ENCODE peak calls at places on chromosomes 4 and X, in six cellular contexts. Y is H1, P is K562, W is GM12878, K is suprapubic skin, I is sigmoid colon. J is an unnamed sample.

GRCh38 chr4:87354168-87355102 is 31.8 kb upstream of the HSD17B13 start:
- DNase-seq in W (no peak), I (no peak), Y (no peak), K (no peak), P (no peak), J (no peak)

GRCh38 chr4:139301821-139302611 is at the start of gene NDUFC1:
- DNase-seq in P (peak; percentile 66), Y (peak; percentile 75), K (peak; percentile 79), I (peak; percentile 77), W (peak; percentile 41), J (peak; percentile 63)

GRCh38 chr4:78779280-78779679 is 3.1 kb downstream of the BMP2K start:
- DNase-seq in W (no peak), I (no peak), Y (no peak), K (no peak), P (no peak), J (no peak)

GRCh38 chr4:80538276-80538926 is 202.9 kb downstream of the CFAP299 start:
- DNase-seq in Y (no peak), K (no peak), W (no peak), P (no peak), I (no peak), J (no peak)

GRCh38 chrX:73850124-73851013 is 287.4 kb downstream of the CHIC1 start:
- DNase-seq in W (peak; percentile 62), I (peak; percentile 75), P (peak; percentile 9), Y (no peak), K (no peak), J (peak; percentile 51)

GRCh38 chrX:19593684-19594083 is 78.4 kb upstream of the MAP3K15 start:
- DNase-seq in Y (no peak), K (no peak), P (peak; percentile 13), I (no peak), W (no peak), J (no peak)

GRCh38 chrX:15436220-15436619 is 52.0 kb upstream of the VEGFD start:
- DNase-seq in P (no peak), W (no peak), K (no peak), I (no peak), Y (no peak), J (no peak)

GRCh38 chrX:26889574-26889973 is 573.6 kb downstream of the PPP4R3C start:
- DNase-seq in Y (no peak), K (no peak), I (no peak), W (no peak), P (no peak), J (no peak)

GRCh38 chrX:149453911-149454820 is 50.9 kb downstream of the IDS start:
- DNase-seq in W (no peak), Y (no peak), P (no peak), K (no peak), I (no peak), J (no peak)

GRCh38 chrX:38807873-38808272 is 6.6 kb downstream of the MID1IP1 start:
- DNase-seq in W (no peak), Y (no peak), I (no peak), K (no peak), P (no peak), J (no peak)

GRCh38 chrX:154436597-154437397 is at the start of gene GDI1:
- DNase-seq in P (peak; percentile 91), I (peak; percentile 82), Y (peak; percentile 57), W (no peak), K (peak; percentile 73), J (peak; percentile 55)

GRCh38 chr4:68249434-68249833 is 3.9 kb upstream of the TMPRSS11B start:
- DNase-seq in W (no peak), P (no peak), I (no peak), K (no peak), Y (no peak), J (no peak)

GRCh38 chr4:83282049-83282535 is 2.5 kb downstream of the COQ2 start:
- DNase-seq in I (no peak), K (no peak), W (no peak), Y (peak; percentile 52), P (peak; percentile 40), J (peak; percentile 24)

GRCh38 chrX:111867236-111867635 is 8.7 kb upstream of the TRPC5OS start:
- DNase-seq in P (no peak), K (no peak), I (no peak), W (no peak), Y (no peak), J (no peak)

GRCh38 chr4:176641237-176641636 is 151.5 kb downstream of the VEGFC start:
- DNase-seq in Y (no peak), K (no peak), I (no peak), W (no peak), P (no peak), J (no peak)

GRCh38 chr4:80387390-80388283 is 52.1 kb downstream of the CFAP299 start:
- DNase-seq in I (no peak), K (no peak), W (no peak), P (no peak), Y (no peak), J (no peak)

GRCh38 chr4:1201851-1202525 is 29.6 kb upstream of the SPON2 start:
- DNase-seq in K (peak; percentile 81), P (no peak), Y (no peak), W (peak; percentile 65), I (peak; percentile 96), J (peak; percentile 73)

GRCh38 chrX:17547658-17548057 is 172.7 kb downstream of the NHS start:
- DNase-seq in Y (no peak), P (peak; percentile 13), I (peak; percentile 78), W (peak; percentile 56), K (no peak), J (peak; percentile 54)

GRCh38 chr4:103207673-103208072 is 9.5 kb upstream of the CENPE start:
- DNase-seq in P (no peak), W (no peak), K (no peak), I (no peak), Y (no peak), J (no peak)

GRCh38 chr4:150065740-150066139 is 12.5 kb upstream of the DCLK2 start:
- DNase-seq in P (no peak), W (no peak), Y (no peak), I (no peak), K (no peak), J (no peak)

GRCh38 chr4:150070464-150071170 is 7.6 kb upstream of the DCLK2 start:
- DNase-seq in I (no peak), W (no peak), P (no peak), Y (no peak), K (no peak), J (no peak)

GRCh38 chr4:150069361-150069760 is 8.9 kb upstream of the DCLK2 start:
- DNase-seq in W (no peak), K (no peak), I (no peak), Y (no peak), P (no peak), J (no peak)

GRCh38 chr4:150068300-150068699 is 9.9 kb upstream of the DCLK2 start:
- DNase-seq in P (no peak), Y (no peak), K (no peak), W (no peak), I (no peak), J (no peak)

DNA sequence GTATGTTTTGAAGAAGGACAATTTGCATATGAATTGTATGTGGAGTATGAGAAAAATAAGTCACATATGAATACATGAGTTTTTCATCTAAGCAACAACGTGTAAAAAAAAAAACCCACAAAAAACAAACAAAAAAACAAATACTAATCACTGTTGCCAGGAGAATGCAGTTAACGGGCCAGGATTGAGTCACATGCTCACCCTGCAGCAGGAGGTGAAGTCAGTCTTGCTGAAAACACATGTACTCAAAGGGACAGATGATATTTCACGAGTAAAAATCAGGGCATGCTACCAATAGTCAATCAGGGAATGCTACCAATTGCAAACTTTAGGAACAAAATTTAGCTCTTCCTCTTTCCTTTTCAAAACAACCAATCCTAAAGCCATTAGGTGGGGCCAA is 10.4 kb upstream of the DCLK2 start:
- DNase-seq in Y (no peak), K (no peak), I (no peak), W (no peak), P (no peak), J (no peak)
- H3K27ac ChIP-seq in Y (no peak overlapping the region), K (no peak overlapping the region), I (no peak overlapping the region), W (no peak overlapping the region), P (no peak overlapping the region), J (no peak overlapping the region)

DNA sequence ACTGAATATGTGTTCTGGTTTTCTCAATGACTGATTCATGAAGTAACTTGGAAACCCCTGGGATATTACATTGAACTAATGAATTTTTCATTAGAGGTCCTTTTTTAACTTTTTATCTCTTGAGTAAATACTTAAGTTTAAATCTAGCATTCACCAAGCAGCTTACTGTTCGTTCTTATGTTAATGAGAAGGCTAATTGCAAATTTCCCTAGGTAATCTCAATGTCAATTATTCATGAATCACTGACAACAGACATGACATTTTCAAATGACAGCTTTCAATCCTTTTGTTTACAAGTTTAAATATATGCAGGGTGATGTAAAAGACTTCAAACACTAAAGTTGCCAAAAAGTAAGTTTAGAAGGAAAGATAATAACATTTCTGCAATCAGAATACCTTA is 1182.3 kb upstream of the PABPC4L start:
- DNase-seq in Y (no peak), I (no peak), P (no peak), W (no peak), K (no peak), J (no peak)
- TF ChIP-seq EP300 in Y (no peak), I (no peak), P (no peak), W (no peak), K (no peak), J (no peak)

GRCh38 chrX:13690836-13691235 is 1.9 kb downstream of the RAB9A start:
- DNase-seq in Y (no peak), K (no peak), W (no peak), I (no peak), P (no peak), J (no peak)

GRCh38 chrX:13689519-13690211 is 737 bp downstream of the RAB9A start:
- DNase-seq in P (no peak), Y (no peak), W (no peak), I (no peak), K (no peak), J (no peak)

GRCh38 chrX:13687203-13687602 is 1.7 kb upstream of the RAB9A start:
- DNase-seq in I (no peak), W (no peak), K (no peak), P (no peak), Y (no peak), J (no peak)

GRCh38 chrX:13688384-13688771 is 550 bp upstream of the RAB9A start:
- DNase-seq in Y (no peak), I (no peak), K (no peak), W (no peak), P (peak; percentile 18), J (no peak)

DNA sequence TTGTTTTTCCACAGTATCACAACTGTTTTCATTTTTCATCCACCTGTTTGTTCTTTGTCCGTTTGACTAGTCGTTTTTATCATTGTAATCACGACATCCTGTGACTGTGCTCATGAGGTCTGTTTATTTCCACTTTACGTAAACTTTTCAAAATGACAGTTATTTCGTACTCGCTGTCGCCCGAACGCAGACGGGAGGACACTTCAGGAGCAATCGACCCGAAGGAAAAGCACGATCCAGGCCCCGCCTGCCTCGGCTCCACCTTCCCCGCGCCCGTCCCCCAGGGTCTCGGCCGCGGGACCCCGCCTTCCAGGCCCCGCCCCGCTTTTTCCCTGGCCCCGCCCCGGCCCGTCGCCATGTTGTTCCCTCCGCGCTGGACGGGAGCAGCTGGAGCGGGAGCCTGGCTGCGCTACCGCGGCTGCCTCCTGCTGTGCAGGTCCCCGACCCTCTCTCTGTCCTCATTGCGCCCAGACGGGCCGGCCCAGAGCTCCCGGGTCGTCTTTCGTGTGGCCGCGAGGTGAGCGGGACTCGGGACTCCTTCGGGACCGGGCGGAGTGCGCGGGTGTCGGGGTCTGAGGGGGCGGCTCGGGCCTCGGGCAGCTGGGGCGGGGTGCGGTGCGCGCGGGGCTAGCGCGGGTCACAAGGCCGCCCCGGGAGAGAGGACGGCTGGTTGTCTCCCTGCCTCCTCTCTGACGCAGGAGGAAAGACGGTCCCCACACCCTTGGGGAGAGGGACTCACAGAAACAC is at the start of gene RAB9A:
- DNase-seq in Y (peak; percentile 90), W (no peak), K (peak; percentile 92), I (peak; percentile 92), P (peak; percentile 92), J (peak; percentile 89)
- TF ChIP-seq POLR2A in Y (no peak), W (peak; percentile 86), K (peak; percentile 11), I (peak; percentile 87), P (peak; percentile 88), J (peak; percentile 88)

GRCh38 chr4:62144431-62144830 is 944.3 kb downstream of the ADGRL3 start:
- DNase-seq in Y (no peak), P (no peak), I (no peak), K (no peak), W (no peak), J (no peak)
- H3K27ac ChIP-seq in Y (no peak overlapping the region), P (no peak overlapping the region), I (no peak overlapping the region), K (no peak overlapping the region), W (no peak overlapping the region), J (no peak overlapping the region)